ENCODE peak calls at places on chromosomes 16 and 17, in five cellular contexts. P, K, E, S and I are unnamed samples.
A peak's percentile ranks its signal among the peaks of the same experiment; 100 is the strongest.

GRCh38 chr17:64736804-64737492 is 74.8 kb upstream of the SMURF2 start:
- DNase-seq in P (peak; percentile 56), K (peak; percentile 59), E (peak; percentile 21), S (no peak), I (no peak)

GRCh38 chr17:68329331-68329730 is 38.0 kb downstream of the ARSG start:
- DNase-seq in P (no peak), K (no peak), E (no peak), S (no peak), I (no peak)

GRCh38 chr16:4847774-4848587 is 700 bp downstream of the UBN1 start:
- DNase-seq in P (peak; percentile 55), K (peak; percentile 57), E (no peak), S (peak; percentile 61), I (no peak)

GRCh38 chr16:1212616-1213194 is 12.4 kb downstream of the TPSG1 start:
- DNase-seq in P (no peak), K (no peak), E (no peak), S (no peak), I (no peak)

GRCh38 chr16:74099530-74099929 is 197.1 kb upstream of the PSMD7 start:
- DNase-seq in P (peak; percentile 38), K (peak; percentile 9), E (no peak), S (no peak), I (no peak)

GRCh38 chr16:86899757-86900156 is 321.4 kb downstream of the FOXL1 start:
- DNase-seq in P (no peak), K (no peak), E (no peak), S (no peak), I (no peak)

GRCh38 chr16:67129422-67129821 is 19.7 kb downstream of the PHAF1 start:
- DNase-seq in P (no peak), K (no peak), E (no peak), S (no peak), I (no peak)

GRCh38 chr17:2172447-2172938 is 117.6 kb downstream of the HIC1 start:
- DNase-seq in P (no peak), K (peak; percentile 57), E (peak; percentile 57), S (peak; percentile 44), I (no peak)

GRCh38 chr16:25838724-25839186 is 147.0 kb downstream of the HS3ST4 start:
- DNase-seq in P (peak; percentile 90), K (peak; percentile 94), E (peak; percentile 13), S (no peak), I (peak; percentile 37)

GRCh38 chr17:62187681-62188080 is 122.6 kb upstream of the MED13 start:
- DNase-seq in P (no peak), K (peak; percentile 86), E (peak; percentile 20), S (no peak), I (no peak)

GRCh38 chr16:56349086-56349415 is 76.3 kb downstream of the AMFR start:
- DNase-seq in P (no peak), K (no peak), E (no peak), S (no peak), I (no peak)

GRCh38 chr17:51035436-51035835 is 85.2 kb downstream of the SPAG9 start:
- DNase-seq in P (peak; percentile 58), K (peak; percentile 83), E (peak; percentile 67), S (no peak), I (no peak)

GRCh38 chr17:9020096-9020823 is 1.1 kb upstream of the NTN1 start:
- DNase-seq in P (no peak), K (no peak), E (no peak), S (no peak), I (no peak)

GRCh38 chr16:81486555-81487061 is 42.0 kb downstream of the CMIP start:
- DNase-seq in P (no peak), K (no peak), E (no peak), S (peak; percentile 59), I (no peak)

GRCh38 chr17:5425826-5426225 is 5.8 kb downstream of the RPAIN start:
- DNase-seq in P (no peak), K (no peak), E (no peak), S (no peak), I (no peak)

GRCh38 chr16:89022051-89022836 is 45.2 kb upstream of the CBFA2T3 start:
- DNase-seq in P (no peak), K (no peak), E (no peak), S (no peak), I (no peak)

GRCh38 chr16:22789281-22789945 is 24.5 kb upstream of the HS3ST2 start:
- DNase-seq in P (no peak), K (peak; percentile 51), E (no peak), S (no peak), I (no peak)

GRCh38 chr17:63954402-63955063 is 18.2 kb downstream of the SCN4A start:
- DNase-seq in P (no peak), K (no peak), E (no peak), S (no peak), I (no peak)

GRCh38 chr16:19604911-19605310 is 49.4 kb downstream of the VPS35L start:
- DNase-seq in P (no peak), K (no peak), E (no peak), S (no peak), I (no peak)

GRCh38 chr17:82065193-82065637 is 389 bp downstream of the DUS1L start:
- DNase-seq in P (peak; percentile 20), K (no peak), E (no peak), S (peak; percentile 29), I (no peak)

GRCh38 chr17:51706098-51706497 is 445.8 kb downstream of the UTP18 start:
- DNase-seq in P (no peak), K (no peak), E (no peak), S (no peak), I (no peak)

GRCh38 chr17:633641-634091 is 81.0 kb downstream of the VPS53 start:
- DNase-seq in P (no peak), K (no peak), E (no peak), S (no peak), I (no peak)

GRCh38 chr17:17567631-17568030 is 23.9 kb downstream of the PEMT start:
- DNase-seq in P (no peak), K (no peak), E (no peak), S (peak; percentile 73), I (peak; percentile 36)

GRCh38 chr16:57823836-57824235 is 21.5 kb upstream of the KIFC3 start:
- DNase-seq in P (no peak), K (no peak), E (no peak), S (peak; percentile 36), I (no peak)

GRCh38 chr17:55053855-55054254 is 85.3 kb downstream of the STXBP4 start:
- DNase-seq in P (peak; percentile 4), K (peak; percentile 3), E (no peak), S (no peak), I (no peak)

GRCh38 chr16:1964046-1964505 is 550 bp downstream of the RPS2 start:
- DNase-seq in P (no peak), K (peak; percentile 34), E (no peak), S (peak; percentile 60), I (no peak)

GRCh38 chr17:45318561-45319230 is 1.9 kb upstream of the MAP3K14 start:
- DNase-seq in P (no peak), K (no peak), E (no peak), S (no peak), I (no peak)

GRCh38 chr17:73389411-73389810 is 77.6 kb upstream of the CDC42EP4 start:
- DNase-seq in P (no peak), K (no peak), E (no peak), S (no peak), I (no peak)

GRCh38 chr17:41511130-41511529 is 5.7 kb upstream of the KRT13 start:
- DNase-seq in P (no peak), K (no peak), E (no peak), S (no peak), I (no peak)

GRCh38 chr17:50234581-50234980 is 33.1 kb upstream of the COL1A1 start:
- DNase-seq in P (no peak), K (no peak), E (no peak), S (no peak), I (no peak)

GRCh38 chr16:89923640-89924297 is 627 bp downstream of the TUBB3 start:
- DNase-seq in P (peak; percentile 66), K (peak; percentile 46), E (no peak), S (no peak), I (no peak)

GRCh38 chr17:59828478-59828760 is 64.3 kb downstream of the TUBD1 start:
- DNase-seq in P (no peak), K (no peak), E (no peak), S (no peak), I (no peak)

GRCh38 chr17:59827721-59828477 is 64.8 kb downstream of the TUBD1 start:
- DNase-seq in P (no peak), K (no peak), E (no peak), S (no peak), I (no peak)

GRCh38 chr17:59829217-59830006 is 63.3 kb downstream of the TUBD1 start:
- DNase-seq in P (no peak), K (peak; percentile 86), E (peak; percentile 77), S (no peak), I (no peak)

GRCh38 chr17:59825533-59826316 is 67.0 kb downstream of the TUBD1 start:
- DNase-seq in P (no peak), K (no peak), E (no peak), S (no peak), I (no peak)

GRCh38 chr17:59826741-59827453 is 65.8 kb downstream of the TUBD1 start:
- DNase-seq in P (no peak), K (no peak), E (no peak), S (no peak), I (no peak)
- H3K27ac ChIP-seq in P (no peak overlapping the region), K (no peak overlapping the region), E (peak overlapping the region; percentile 39), S (no peak overlapping the region), I (no peak overlapping the region)

GRCh38 chr16:83717308-83717707 is 90.5 kb upstream of the HSBP1 start:
- DNase-seq in P (peak; percentile 74), K (peak; percentile 65), E (no peak), S (no peak), I (no peak)
- H3K27ac ChIP-seq in P (no peak overlapping the region), K (no peak overlapping the region), E (no peak overlapping the region), S (no peak overlapping the region), I (peak overlapping the region; percentile 67)

GRCh38 chr16:10944249-10945064 is at the start of gene CLEC16A:
- DNase-seq in P (peak; percentile 98), K (peak; percentile 98), E (peak; percentile 92), S (peak; percentile 99), I (peak; percentile 97)

GRCh38 chr16:10945065-10945787 is 862 bp downstream of the CLEC16A start:
- DNase-seq in P (no peak), K (no peak), E (no peak), S (no peak), I (no peak)

GRCh38 chr16:10947211-10947787 is 2.9 kb downstream of the CLEC16A start:
- DNase-seq in P (no peak), K (no peak), E (no peak), S (no peak), I (no peak)

GRCh38 chr16:10949424-10949970 is 5.1 kb downstream of the CLEC16A start:
- DNase-seq in P (peak; percentile 86), K (peak; percentile 97), E (no peak), S (no peak), I (no peak)

GRCh38 chr16:10946308-10946707 is 1.9 kb downstream of the CLEC16A start:
- DNase-seq in P (peak; percentile 83), K (peak; percentile 90), E (no peak), S (no peak), I (no peak)
- H3K27ac ChIP-seq in P (peak overlapping the region; percentile 23), K (peak overlapping the region; percentile 48), E (no peak overlapping the region), S (no peak overlapping the region), I (no peak overlapping the region)

DNA sequence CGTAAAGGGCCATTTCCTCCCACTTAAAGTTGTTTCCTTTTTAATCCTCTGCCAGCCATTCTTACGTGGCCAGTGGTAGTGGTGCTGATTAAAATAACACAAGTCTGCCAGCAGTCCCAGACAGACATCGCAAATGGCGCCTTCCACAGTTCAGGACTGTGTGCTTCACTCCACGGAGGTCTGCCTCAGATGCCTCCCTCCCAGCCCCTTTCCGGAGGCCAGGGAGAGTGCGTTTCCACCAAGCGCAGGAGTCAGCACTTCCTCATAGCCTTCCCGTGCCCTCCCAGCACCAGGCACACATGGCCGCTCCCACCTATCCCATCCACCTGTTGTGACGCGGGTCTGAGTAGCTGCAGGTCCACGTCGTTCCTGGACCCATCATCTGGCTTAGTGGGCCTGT is 205.6 kb downstream of the RPTOR start:
- DNase-seq in P (no peak), K (no peak), E (no peak), S (no peak), I (no peak)
- H3K27ac ChIP-seq in P (peak overlapping the region; percentile 36), K (no peak overlapping the region), E (no peak overlapping the region), S (no peak overlapping the region), I (peak overlapping the region; percentile 95)